ENCODE peak calls at places on chromosome 10, in seven cellular contexts. One of them, this sample, is unnamed.

GRCh38 chr10:7986851-7987250 is 67.6 kb upstream of the GATA3 start:
- DNase-seq in right lobe of liver: no peak
- DNase-seq in neural progenitor cell: no peak
- DNase-seq in foreskin fibroblast: peak
- DNase-seq in colonic mucosa: no peak
- DNase-seq in activated B cell treated with CpG ODN at 0.5 μM for 24 hours: no peak
- DNase-seq in esophagus squamous epithelium: no peak
- DNase-seq in this sample: no peak

GRCh38 chr10:79304479-79305087 is 42.7 kb upstream of the PPIF start:
- DNase-seq in colonic mucosa: no peak
- DNase-seq in right lobe of liver: no peak
- DNase-seq in activated B cell treated with CpG ODN at 0.5 μM for 24 hours: no peak
- DNase-seq in esophagus squamous epithelium: no peak
- DNase-seq in foreskin fibroblast: no peak
- DNase-seq in neural progenitor cell: no peak
- DNase-seq in this sample: no peak

GRCh38 chr10:11805792-11806191 is 17.4 kb upstream of the PROSER2 start:
- DNase-seq in esophagus squamous epithelium: no peak
- DNase-seq in foreskin fibroblast: no peak
- DNase-seq in activated B cell treated with CpG ODN at 0.5 μM for 24 hours: no peak
- DNase-seq in colonic mucosa: no peak
- DNase-seq in right lobe of liver: no peak
- DNase-seq in neural progenitor cell: no peak
- DNase-seq in this sample: no peak

GRCh38 chr10:49596493-49596809 is 13.7 kb upstream of the SLC18A3 start:
- DNase-seq in esophagus squamous epithelium: no peak
- DNase-seq in foreskin fibroblast: no peak
- DNase-seq in colonic mucosa: peak
- DNase-seq in neural progenitor cell: no peak
- DNase-seq in activated B cell treated with CpG ODN at 0.5 μM for 24 hours: no peak
- DNase-seq in right lobe of liver: no peak
- DNase-seq in this sample: no peak

GRCh38 chr10:63213489-63213888 is 80.4 kb downstream of the NRBF2 start:
- DNase-seq in esophagus squamous epithelium: no peak
- DNase-seq in activated B cell treated with CpG ODN at 0.5 μM for 24 hours: no peak
- DNase-seq in foreskin fibroblast: no peak
- DNase-seq in colonic mucosa: no peak
- DNase-seq in right lobe of liver: no peak
- DNase-seq in neural progenitor cell: no peak
- DNase-seq in this sample: no peak

GRCh38 chr10:819326-819725 is 112.2 kb downstream of the LARP4B start:
- DNase-seq in right lobe of liver: no peak
- DNase-seq in neural progenitor cell: no peak
- DNase-seq in foreskin fibroblast: peak
- DNase-seq in esophagus squamous epithelium: no peak
- DNase-seq in colonic mucosa: no peak
- DNase-seq in activated B cell treated with CpG ODN at 0.5 μM for 24 hours: no peak
- DNase-seq in this sample: no peak

GRCh38 chr10:18185621-18186020 is 45.4 kb downstream of the CACNB2 start:
- DNase-seq in right lobe of liver: no peak
- DNase-seq in esophagus squamous epithelium: no peak
- DNase-seq in neural progenitor cell: no peak
- DNase-seq in foreskin fibroblast: no peak
- DNase-seq in activated B cell treated with CpG ODN at 0.5 μM for 24 hours: no peak
- DNase-seq in colonic mucosa: no peak
- DNase-seq in this sample: no peak

GRCh38 chr10:43888551-43888950 is 239.9 kb upstream of the ZNF32 start:
- DNase-seq in right lobe of liver: no peak
- DNase-seq in activated B cell treated with CpG ODN at 0.5 μM for 24 hours: no peak
- DNase-seq in esophagus squamous epithelium: no peak
- DNase-seq in foreskin fibroblast: peak
- DNase-seq in colonic mucosa: no peak
- DNase-seq in neural progenitor cell: no peak
- DNase-seq in this sample: no peak

GRCh38 chr10:71220689-71221540 is 8.5 kb downstream of the UNC5B start:
- DNase-seq in foreskin fibroblast: no peak
- DNase-seq in activated B cell treated with CpG ODN at 0.5 μM for 24 hours: no peak
- DNase-seq in right lobe of liver: peak
- DNase-seq in esophagus squamous epithelium: no peak
- DNase-seq in neural progenitor cell: no peak
- DNase-seq in colonic mucosa: no peak
- DNase-seq in this sample: no peak

GRCh38 chr10:114869500-114869899 is 47.9 kb downstream of the FHIP2A start:
- DNase-seq in neural progenitor cell: no peak
- DNase-seq in right lobe of liver: no peak
- DNase-seq in esophagus squamous epithelium: no peak
- DNase-seq in colonic mucosa: no peak
- DNase-seq in activated B cell treated with CpG ODN at 0.5 μM for 24 hours: no peak
- DNase-seq in foreskin fibroblast: peak
- DNase-seq in this sample: no peak

DNA sequence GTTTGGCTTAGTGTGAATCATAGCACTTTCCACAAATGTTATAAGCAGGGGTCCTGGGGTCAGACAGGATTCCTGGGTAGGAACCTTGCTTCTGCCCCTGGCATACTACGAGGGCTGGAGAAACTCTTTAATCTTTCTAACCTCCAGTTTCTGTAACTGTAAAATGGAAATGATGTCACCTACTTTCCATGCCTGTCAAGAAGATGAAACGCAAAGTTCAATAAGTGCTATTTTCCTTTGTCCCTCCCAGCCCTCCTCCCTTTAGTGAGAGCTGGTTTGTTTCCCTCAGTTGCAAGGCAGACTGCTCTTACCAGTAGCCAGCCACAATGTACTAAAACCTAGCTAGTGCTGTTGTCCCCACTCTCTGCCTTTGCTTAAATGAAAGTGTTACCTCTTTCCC is 117.1 kb upstream of the HPS1 start:
- DNase-seq in activated B cell treated with CpG ODN at 0.5 μM for 24 hours: no peak
- DNase-seq in neural progenitor cell: no peak
- DNase-seq in foreskin fibroblast: no peak
- DNase-seq in esophagus squamous epithelium: no peak
- DNase-seq in colonic mucosa: no peak
- DNase-seq in right lobe of liver: no peak
- DNase-seq in this sample: no peak
- TF ChIP-seq CTCF in activated B cell treated with CpG ODN at 0.5 μM for 24 hours: no peak
- TF ChIP-seq CTCF in neural progenitor cell: no peak
- TF ChIP-seq CTCF in foreskin fibroblast: no peak
- TF ChIP-seq CTCF in esophagus squamous epithelium: no peak
- TF ChIP-seq CTCF in colonic mucosa: no peak
- TF ChIP-seq CTCF in right lobe of liver: no peak
- TF ChIP-seq CTCF in this sample: no peak

DNA sequence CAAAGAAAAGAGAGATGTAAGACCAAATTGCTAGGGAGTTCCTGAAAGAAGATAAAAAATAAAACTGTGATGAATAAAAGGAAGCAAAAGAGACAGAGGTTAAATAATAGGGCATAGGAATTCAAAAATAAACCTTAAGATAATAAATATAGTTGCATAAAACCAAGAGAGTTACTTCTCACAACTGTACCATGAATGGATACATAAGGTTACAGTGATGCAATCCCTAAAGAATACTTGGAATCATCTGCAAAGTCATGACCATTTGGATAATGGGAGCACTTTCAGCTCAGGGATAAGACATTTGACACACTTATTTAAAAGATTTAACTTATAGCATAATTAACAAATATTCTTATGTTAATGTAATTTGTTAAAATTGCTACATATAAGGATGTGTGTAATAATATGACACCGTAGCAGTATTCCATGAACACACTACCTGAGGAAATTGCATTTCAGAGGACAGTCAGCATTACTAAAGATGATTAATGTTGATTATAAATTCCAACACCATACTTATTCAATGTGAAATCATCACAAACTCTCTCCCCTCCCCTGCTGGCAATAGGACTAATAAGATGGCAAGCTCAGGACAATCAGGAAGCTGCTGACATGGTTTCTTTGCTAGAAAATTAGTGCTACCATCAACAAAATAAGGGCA is 202.1 kb upstream of the AKR1E2 start:
- DNase-seq in activated B cell treated with CpG ODN at 0.5 μM for 24 hours: no peak
- DNase-seq in colonic mucosa: no peak
- DNase-seq in esophagus squamous epithelium: no peak
- DNase-seq in right lobe of liver: no peak
- DNase-seq in neural progenitor cell: no peak
- DNase-seq in foreskin fibroblast: peak
- DNase-seq in this sample: no peak
- TF ChIP-seq CTCF in activated B cell treated with CpG ODN at 0.5 μM for 24 hours: no peak
- TF ChIP-seq CTCF in colonic mucosa: no peak
- TF ChIP-seq CTCF in esophagus squamous epithelium: no peak
- TF ChIP-seq CTCF in right lobe of liver: no peak
- TF ChIP-seq CTCF in neural progenitor cell: no peak
- TF ChIP-seq CTCF in foreskin fibroblast: no peak
- TF ChIP-seq CTCF in this sample: no peak

GRCh38 chr10:69463886-69464285 is 12.6 kb downstream of the TSPAN15 start:
- DNase-seq in foreskin fibroblast: no peak
- DNase-seq in colonic mucosa: no peak
- DNase-seq in neural progenitor cell: no peak
- DNase-seq in activated B cell treated with CpG ODN at 0.5 μM for 24 hours: no peak
- DNase-seq in esophagus squamous epithelium: no peak
- DNase-seq in right lobe of liver: no peak
- DNase-seq in this sample: no peak

GRCh38 chr10:69464801-69465401 is 13.6 kb downstream of the TSPAN15 start:
- DNase-seq in foreskin fibroblast: no peak
- DNase-seq in colonic mucosa: no peak
- DNase-seq in neural progenitor cell: no peak
- DNase-seq in right lobe of liver: no peak
- DNase-seq in esophagus squamous epithelium: no peak
- DNase-seq in activated B cell treated with CpG ODN at 0.5 μM for 24 hours: no peak
- DNase-seq in this sample: no peak

GRCh38 chr10:69465457-69466157 is 14.3 kb downstream of the TSPAN15 start:
- DNase-seq in right lobe of liver: no peak
- DNase-seq in colonic mucosa: no peak
- DNase-seq in esophagus squamous epithelium: no peak
- DNase-seq in activated B cell treated with CpG ODN at 0.5 μM for 24 hours: no peak
- DNase-seq in foreskin fibroblast: no peak
- DNase-seq in neural progenitor cell: no peak
- DNase-seq in this sample: no peak

GRCh38 chr10:69466158-69466490 is 14.9 kb downstream of the TSPAN15 start:
- DNase-seq in right lobe of liver: no peak
- DNase-seq in colonic mucosa: no peak
- DNase-seq in esophagus squamous epithelium: no peak
- DNase-seq in neural progenitor cell: no peak
- DNase-seq in foreskin fibroblast: no peak
- DNase-seq in activated B cell treated with CpG ODN at 0.5 μM for 24 hours: no peak
- DNase-seq in this sample: no peak

GRCh38 chr10:69464401-69464800 is 13.1 kb downstream of the TSPAN15 start:
- DNase-seq in foreskin fibroblast: no peak
- DNase-seq in right lobe of liver: no peak
- DNase-seq in colonic mucosa: no peak
- DNase-seq in esophagus squamous epithelium: no peak
- DNase-seq in activated B cell treated with CpG ODN at 0.5 μM for 24 hours: no peak
- DNase-seq in neural progenitor cell: no peak
- DNase-seq in this sample: no peak
- TF ChIP-seq CTCF in foreskin fibroblast: no peak
- TF ChIP-seq CTCF in right lobe of liver: no peak
- TF ChIP-seq CTCF in colonic mucosa: no peak
- TF ChIP-seq CTCF in esophagus squamous epithelium: no peak
- TF ChIP-seq CTCF in activated B cell treated with CpG ODN at 0.5 μM for 24 hours: no peak
- TF ChIP-seq CTCF in neural progenitor cell: no peak
- TF ChIP-seq CTCF in this sample: no peak

DNA sequence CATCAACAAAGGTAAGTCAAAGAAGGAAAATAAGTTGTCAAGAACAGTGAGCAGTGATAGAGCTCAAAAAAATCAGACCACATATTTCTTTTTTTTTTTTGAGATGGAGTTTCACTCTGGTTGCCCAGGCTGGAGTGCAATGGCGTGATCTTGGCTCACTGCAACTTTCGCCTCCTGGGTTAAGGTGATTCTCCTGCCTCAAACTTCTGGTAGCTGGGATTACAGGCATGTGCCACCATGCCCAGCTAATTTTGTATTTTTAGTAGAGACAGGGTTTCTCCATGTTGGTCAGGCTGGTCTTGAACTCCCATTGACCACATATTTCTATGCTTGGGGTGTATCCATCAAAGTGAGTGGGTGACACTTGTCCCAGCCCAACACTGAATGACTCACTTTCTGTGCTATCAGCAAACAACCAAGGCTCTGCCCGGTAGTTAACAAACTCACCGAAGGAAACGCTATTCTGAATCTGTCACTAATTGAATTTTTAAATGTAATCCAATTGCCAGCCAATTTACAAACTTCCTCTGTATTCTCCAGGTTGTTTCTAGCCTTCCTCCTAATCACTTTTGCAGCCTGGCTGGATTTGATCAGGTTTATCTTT is 19.6 kb upstream of the SMNDC1 start:
- DNase-seq in colonic mucosa: no peak
- DNase-seq in esophagus squamous epithelium: no peak
- DNase-seq in activated B cell treated with CpG ODN at 0.5 μM for 24 hours: no peak
- DNase-seq in foreskin fibroblast: no peak
- DNase-seq in right lobe of liver: no peak
- DNase-seq in neural progenitor cell: no peak
- DNase-seq in this sample: no peak
- TF ChIP-seq CTCF in colonic mucosa: no peak
- TF ChIP-seq CTCF in esophagus squamous epithelium: no peak
- TF ChIP-seq CTCF in activated B cell treated with CpG ODN at 0.5 μM for 24 hours: no peak
- TF ChIP-seq CTCF in foreskin fibroblast: no peak
- TF ChIP-seq CTCF in right lobe of liver: no peak
- TF ChIP-seq CTCF in neural progenitor cell: no peak
- TF ChIP-seq CTCF in this sample: no peak

GRCh38 chr10:131815366-131816156 is 85.2 kb upstream of the PPP2R2D start:
- DNase-seq in right lobe of liver: no peak
- DNase-seq in foreskin fibroblast: no peak
- DNase-seq in esophagus squamous epithelium: no peak
- DNase-seq in activated B cell treated with CpG ODN at 0.5 μM for 24 hours: no peak
- DNase-seq in colonic mucosa: no peak
- DNase-seq in neural progenitor cell: no peak
- DNase-seq in this sample: peak
- TF ChIP-seq CTCF in right lobe of liver: no peak
- TF ChIP-seq CTCF in foreskin fibroblast: no peak
- TF ChIP-seq CTCF in esophagus squamous epithelium: no peak
- TF ChIP-seq CTCF in activated B cell treated with CpG ODN at 0.5 μM for 24 hours: no peak
- TF ChIP-seq CTCF in colonic mucosa: no peak
- TF ChIP-seq CTCF in neural progenitor cell: no peak
- TF ChIP-seq CTCF in this sample: no peak

DNA sequence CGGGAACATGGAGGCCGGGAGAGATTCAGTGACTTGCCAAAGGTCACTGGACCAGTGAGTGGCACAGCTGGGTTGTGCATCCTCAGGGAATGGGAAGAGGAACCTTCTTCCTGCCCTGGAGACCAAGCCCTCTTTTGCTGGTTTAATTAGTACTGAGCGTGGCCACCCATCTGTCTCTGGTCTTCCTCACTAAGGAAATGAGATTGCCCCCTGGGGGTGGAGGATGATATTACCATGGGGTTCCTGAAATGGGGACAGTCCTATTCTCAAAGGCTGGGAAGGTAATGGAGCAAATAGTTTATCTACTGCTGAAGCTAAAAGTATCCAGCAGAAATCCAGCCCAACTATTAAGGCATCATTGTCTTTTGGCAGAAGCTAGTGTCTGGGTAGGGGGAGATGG is 98.6 kb upstream of the FGFR2 start:
- DNase-seq in right lobe of liver: no peak
- DNase-seq in neural progenitor cell: peak
- DNase-seq in esophagus squamous epithelium: no peak
- DNase-seq in foreskin fibroblast: no peak
- DNase-seq in activated B cell treated with CpG ODN at 0.5 μM for 24 hours: no peak
- DNase-seq in colonic mucosa: peak
- DNase-seq in this sample: no peak
- TF ChIP-seq CTCF in right lobe of liver: peak
- TF ChIP-seq CTCF in neural progenitor cell: peak
- TF ChIP-seq CTCF in esophagus squamous epithelium: peak
- TF ChIP-seq CTCF in foreskin fibroblast: peak
- TF ChIP-seq CTCF in activated B cell treated with CpG ODN at 0.5 μM for 24 hours: no peak
- TF ChIP-seq CTCF in colonic mucosa: peak
- TF ChIP-seq CTCF in this sample: peak